ENCODE peak calls at places on chromosomes 16 and 17, in five cellular contexts. One of them, this sample, is unnamed.

GRCh38 chr17:38637951-38638350 is 32.2 kb upstream of the SRCIN1 start:
- DNase-seq in CD4-positive, alpha-beta memory T cell: no peak
- DNase-seq in aorta: no peak
- DNase-seq in effector memory CD4-positive, alpha-beta T cell: no peak
- DNase-seq in right cardiac atrium: no peak
- DNase-seq in this sample: no peak

GRCh38 chr17:78953356-78954350 is 26.1 kb downstream of the LGALS3BP start:
- DNase-seq in effector memory CD4-positive, alpha-beta T cell: no peak
- DNase-seq in aorta: no peak
- DNase-seq in CD4-positive, alpha-beta memory T cell: no peak
- DNase-seq in right cardiac atrium: peak; percentile 60
- DNase-seq in this sample: no peak

GRCh38 chr17:16304832-16305231 is 48.4 kb downstream of the CENPV start:
- DNase-seq in CD4-positive, alpha-beta memory T cell: no peak
- DNase-seq in right cardiac atrium: no peak
- DNase-seq in effector memory CD4-positive, alpha-beta T cell: no peak
- DNase-seq in aorta: no peak
- DNase-seq in this sample: no peak

GRCh38 chr16:14003119-14003570 is 68.0 kb upstream of the MRTFB start:
- DNase-seq in aorta: peak; percentile 83
- DNase-seq in effector memory CD4-positive, alpha-beta T cell: no peak
- DNase-seq in right cardiac atrium: peak; percentile 80
- DNase-seq in CD4-positive, alpha-beta memory T cell: no peak
- DNase-seq in this sample: no peak

GRCh38 chr16:66359012-66359411 is 7.5 kb upstream of the CDH5 start:
- DNase-seq in right cardiac atrium: no peak
- DNase-seq in aorta: no peak
- DNase-seq in CD4-positive, alpha-beta memory T cell: no peak
- DNase-seq in effector memory CD4-positive, alpha-beta T cell: no peak
- DNase-seq in this sample: no peak

GRCh38 chr17:59435238-59435637 is 103.8 kb downstream of the YPEL2 start:
- DNase-seq in aorta: no peak
- DNase-seq in effector memory CD4-positive, alpha-beta T cell: no peak
- DNase-seq in right cardiac atrium: no peak
- DNase-seq in CD4-positive, alpha-beta memory T cell: no peak
- DNase-seq in this sample: no peak

GRCh38 chr17:50835563-50836231 is at the start of gene WFIKKN2:
- DNase-seq in CD4-positive, alpha-beta memory T cell: no peak
- DNase-seq in right cardiac atrium: peak; percentile 68
- DNase-seq in effector memory CD4-positive, alpha-beta T cell: no peak
- DNase-seq in aorta: no peak
- DNase-seq in this sample: no peak

GRCh38 chr17:39653662-39654331 is 11.4 kb upstream of the TCAP start:
- DNase-seq in effector memory CD4-positive, alpha-beta T cell: peak; percentile 70
- DNase-seq in aorta: peak; percentile 77
- DNase-seq in CD4-positive, alpha-beta memory T cell: peak; percentile 73
- DNase-seq in right cardiac atrium: peak; percentile 86
- DNase-seq in this sample: peak; percentile 61

GRCh38 chr16:75288596-75289120 is 37.2 kb upstream of the BCAR1 start:
- DNase-seq in effector memory CD4-positive, alpha-beta T cell: peak; percentile 54
- DNase-seq in CD4-positive, alpha-beta memory T cell: peak; percentile 79
- DNase-seq in right cardiac atrium: no peak
- DNase-seq in aorta: no peak
- DNase-seq in this sample: no peak

GRCh38 chr16:80463303-80463702 is 77.5 kb upstream of the DYNLRB2 start:
- DNase-seq in aorta: no peak
- DNase-seq in CD4-positive, alpha-beta memory T cell: no peak
- DNase-seq in right cardiac atrium: no peak
- DNase-seq in effector memory CD4-positive, alpha-beta T cell: no peak
- DNase-seq in this sample: no peak

GRCh38 chr17:48162946-48163506 is 55.5 kb downstream of the SNX11 start:
- DNase-seq in effector memory CD4-positive, alpha-beta T cell: no peak
- DNase-seq in right cardiac atrium: no peak
- DNase-seq in aorta: no peak
- DNase-seq in CD4-positive, alpha-beta memory T cell: no peak
- DNase-seq in this sample: no peak

GRCh38 chr17:77542551-77543490 is 402.1 kb downstream of the SEC14L1 start:
- DNase-seq in effector memory CD4-positive, alpha-beta T cell: peak; percentile 27
- DNase-seq in aorta: peak; percentile 89
- DNase-seq in right cardiac atrium: peak; percentile 90
- DNase-seq in CD4-positive, alpha-beta memory T cell: peak; percentile 49
- DNase-seq in this sample: peak; percentile 41

GRCh38 chr16:78127130-78127529 is 27.7 kb downstream of the WWOX start:
- DNase-seq in aorta: no peak
- DNase-seq in right cardiac atrium: no peak
- DNase-seq in effector memory CD4-positive, alpha-beta T cell: no peak
- DNase-seq in CD4-positive, alpha-beta memory T cell: no peak
- DNase-seq in this sample: no peak

GRCh38 chr16:29806641-29807425 is 504 bp downstream of the MAZ start:
- DNase-seq in effector memory CD4-positive, alpha-beta T cell: peak; percentile 41
- DNase-seq in aorta: peak; percentile 81
- DNase-seq in right cardiac atrium: peak; percentile 87
- DNase-seq in CD4-positive, alpha-beta memory T cell: peak; percentile 49
- DNase-seq in this sample: peak; percentile 41

GRCh38 chr17:83100220-83100852 is 20.9 kb downstream of the METRNL start:
- DNase-seq in CD4-positive, alpha-beta memory T cell: no peak
- DNase-seq in effector memory CD4-positive, alpha-beta T cell: no peak
- DNase-seq in aorta: peak; percentile 86
- DNase-seq in right cardiac atrium: peak; percentile 78
- DNase-seq in this sample: no peak

GRCh38 chr17:16286947-16287562 is 66.2 kb downstream of the CENPV start:
- DNase-seq in right cardiac atrium: peak; percentile 67
- DNase-seq in effector memory CD4-positive, alpha-beta T cell: no peak
- DNase-seq in aorta: no peak
- DNase-seq in CD4-positive, alpha-beta memory T cell: no peak
- DNase-seq in this sample: no peak

GRCh38 chr17:43880420-43880991 is 26.8 kb downstream of the MPP2 start:
- DNase-seq in effector memory CD4-positive, alpha-beta T cell: peak; percentile 12
- DNase-seq in aorta: no peak
- DNase-seq in CD4-positive, alpha-beta memory T cell: peak; percentile 36
- DNase-seq in right cardiac atrium: peak; percentile 70
- DNase-seq in this sample: peak; percentile 25

GRCh38 chr17:51016099-51016498 is 104.6 kb downstream of the SPAG9 start:
- DNase-seq in right cardiac atrium: no peak
- DNase-seq in aorta: no peak
- DNase-seq in effector memory CD4-positive, alpha-beta T cell: no peak
- DNase-seq in CD4-positive, alpha-beta memory T cell: no peak
- DNase-seq in this sample: no peak

GRCh38 chr16:3259829-3260228 is 3.4 kb upstream of the MEFV start:
- DNase-seq in CD4-positive, alpha-beta memory T cell: no peak
- DNase-seq in aorta: no peak
- DNase-seq in effector memory CD4-positive, alpha-beta T cell: no peak
- DNase-seq in right cardiac atrium: no peak
- DNase-seq in this sample: no peak

GRCh38 chr16:27448531-27449433 is 46.8 kb downstream of the IL21R start:
- DNase-seq in effector memory CD4-positive, alpha-beta T cell: no peak
- DNase-seq in right cardiac atrium: peak; percentile 42
- DNase-seq in CD4-positive, alpha-beta memory T cell: no peak
- DNase-seq in aorta: no peak
- DNase-seq in this sample: no peak

GRCh38 chr17:74213897-74214386 is 571 bp downstream of the TTYH2 start:
- DNase-seq in aorta: peak; percentile 75
- DNase-seq in right cardiac atrium: peak; percentile 82
- DNase-seq in effector memory CD4-positive, alpha-beta T cell: no peak
- DNase-seq in CD4-positive, alpha-beta memory T cell: no peak
- DNase-seq in this sample: no peak

GRCh38 chr17:64183815-64184397 is 54.0 kb upstream of the ERN1 start:
- DNase-seq in aorta: no peak
- DNase-seq in CD4-positive, alpha-beta memory T cell: no peak
- DNase-seq in effector memory CD4-positive, alpha-beta T cell: no peak
- DNase-seq in right cardiac atrium: no peak
- DNase-seq in this sample: no peak

GRCh38 chr16:7355758-7356157 is 23.1 kb downstream of the RBFOX1 start:
- DNase-seq in effector memory CD4-positive, alpha-beta T cell: no peak
- DNase-seq in aorta: no peak
- DNase-seq in right cardiac atrium: no peak
- DNase-seq in CD4-positive, alpha-beta memory T cell: no peak
- DNase-seq in this sample: no peak

GRCh38 chr17:42077770-42078169 is 20.5 kb downstream of the ZNF385C start:
- DNase-seq in effector memory CD4-positive, alpha-beta T cell: no peak
- DNase-seq in CD4-positive, alpha-beta memory T cell: no peak
- DNase-seq in right cardiac atrium: no peak
- DNase-seq in aorta: no peak
- DNase-seq in this sample: no peak

GRCh38 chr17:45578516-45579455 is 88.3 kb upstream of the PLEKHM1 start:
- DNase-seq in right cardiac atrium: no peak
- DNase-seq in aorta: no peak
- DNase-seq in CD4-positive, alpha-beta memory T cell: no peak
- DNase-seq in effector memory CD4-positive, alpha-beta T cell: no peak
- DNase-seq in this sample: no peak

GRCh38 chr17:77649717-77650211 is 308.7 kb upstream of the TNRC6C start:
- DNase-seq in right cardiac atrium: no peak
- DNase-seq in CD4-positive, alpha-beta memory T cell: no peak
- DNase-seq in aorta: no peak
- DNase-seq in effector memory CD4-positive, alpha-beta T cell: no peak
- DNase-seq in this sample: no peak

GRCh38 chr16:82681592-82681991 is 54.8 kb downstream of the CDH13 start:
- DNase-seq in CD4-positive, alpha-beta memory T cell: no peak
- DNase-seq in right cardiac atrium: no peak
- DNase-seq in effector memory CD4-positive, alpha-beta T cell: no peak
- DNase-seq in aorta: no peak
- DNase-seq in this sample: no peak

GRCh38 chr16:1366712-1367299 is 15.1 kb downstream of the GNPTG start:
- DNase-seq in right cardiac atrium: no peak
- DNase-seq in aorta: peak; percentile 46
- DNase-seq in CD4-positive, alpha-beta memory T cell: no peak
- DNase-seq in effector memory CD4-positive, alpha-beta T cell: no peak
- DNase-seq in this sample: no peak

GRCh38 chr17:49616546-49617205 is 41.0 kb downstream of the NXPH3 start:
- DNase-seq in aorta: peak; percentile 86
- DNase-seq in right cardiac atrium: peak; percentile 92
- DNase-seq in CD4-positive, alpha-beta memory T cell: no peak
- DNase-seq in effector memory CD4-positive, alpha-beta T cell: no peak
- DNase-seq in this sample: no peak

GRCh38 chr16:11658896-11659708 is 9.2 kb upstream of the SNN start:
- DNase-seq in right cardiac atrium: peak; percentile 64
- DNase-seq in effector memory CD4-positive, alpha-beta T cell: no peak
- DNase-seq in CD4-positive, alpha-beta memory T cell: no peak
- DNase-seq in aorta: no peak
- DNase-seq in this sample: no peak

GRCh38 chr16:57115504-57116182 is 23.3 kb downstream of the CPNE2 start:
- DNase-seq in CD4-positive, alpha-beta memory T cell: no peak
- DNase-seq in effector memory CD4-positive, alpha-beta T cell: no peak
- DNase-seq in aorta: peak; percentile 80
- DNase-seq in right cardiac atrium: peak; percentile 90
- DNase-seq in this sample: no peak

GRCh38 chr16:69741519-69741918 is 13.2 kb downstream of the NOB1 start:
- DNase-seq in effector memory CD4-positive, alpha-beta T cell: no peak
- DNase-seq in CD4-positive, alpha-beta memory T cell: no peak
- DNase-seq in aorta: no peak
- DNase-seq in right cardiac atrium: no peak
- DNase-seq in this sample: no peak

GRCh38 chr17:22304667-22305303 is 612.5 kb downstream of the KCNJ18 start:
- DNase-seq in CD4-positive, alpha-beta memory T cell: no peak
- DNase-seq in effector memory CD4-positive, alpha-beta T cell: no peak
- DNase-seq in aorta: no peak
- DNase-seq in right cardiac atrium: no peak
- DNase-seq in this sample: no peak
- H3K9me3 ChIP-seq in CD4-positive, alpha-beta memory T cell: no peaks in the 10 kb centered on the region
- H3K9me3 ChIP-seq in effector memory CD4-positive, alpha-beta T cell: no peaks in the 10 kb centered on the region
- H3K9me3 ChIP-seq in aorta: no peaks in the 10 kb centered on the region
- H3K9me3 ChIP-seq in right cardiac atrium: no peaks in the 10 kb centered on the region
- H3K9me3 ChIP-seq in this sample: no peaks in the 10 kb centered on the region

GRCh38 chr16:50291719-50292565 is 25.6 kb downstream of the ADCY7 start:
- DNase-seq in CD4-positive, alpha-beta memory T cell: no peak
- DNase-seq in aorta: no peak
- DNase-seq in right cardiac atrium: peak; percentile 47
- DNase-seq in effector memory CD4-positive, alpha-beta T cell: no peak
- DNase-seq in this sample: no peak
- H3K9me3 ChIP-seq in CD4-positive, alpha-beta memory T cell: no peaks in the 10 kb centered on the region
- H3K9me3 ChIP-seq in aorta: no peaks in the 10 kb centered on the region
- H3K9me3 ChIP-seq in right cardiac atrium: no peaks in the 10 kb centered on the region
- H3K9me3 ChIP-seq in effector memory CD4-positive, alpha-beta T cell: no peaks in the 10 kb centered on the region
- H3K9me3 ChIP-seq in this sample: no peaks in the 10 kb centered on the region

GRCh38 chr17:17712268-17712924 is 31.1 kb downstream of the RAI1 start:
- DNase-seq in aorta: no peak
- DNase-seq in CD4-positive, alpha-beta memory T cell: no peak
- DNase-seq in right cardiac atrium: peak; percentile 2
- DNase-seq in effector memory CD4-positive, alpha-beta T cell: no peak
- DNase-seq in this sample: no peak
- H3K9me3 ChIP-seq in aorta: no peaks in the 10 kb centered on the region
- H3K9me3 ChIP-seq in CD4-positive, alpha-beta memory T cell: no peaks in the 10 kb centered on the region
- H3K9me3 ChIP-seq in right cardiac atrium: no peaks in the 10 kb centered on the region
- H3K9me3 ChIP-seq in effector memory CD4-positive, alpha-beta T cell: no peaks in the 10 kb centered on the region
- H3K9me3 ChIP-seq in this sample: no peaks in the 10 kb centered on the region

DNA sequence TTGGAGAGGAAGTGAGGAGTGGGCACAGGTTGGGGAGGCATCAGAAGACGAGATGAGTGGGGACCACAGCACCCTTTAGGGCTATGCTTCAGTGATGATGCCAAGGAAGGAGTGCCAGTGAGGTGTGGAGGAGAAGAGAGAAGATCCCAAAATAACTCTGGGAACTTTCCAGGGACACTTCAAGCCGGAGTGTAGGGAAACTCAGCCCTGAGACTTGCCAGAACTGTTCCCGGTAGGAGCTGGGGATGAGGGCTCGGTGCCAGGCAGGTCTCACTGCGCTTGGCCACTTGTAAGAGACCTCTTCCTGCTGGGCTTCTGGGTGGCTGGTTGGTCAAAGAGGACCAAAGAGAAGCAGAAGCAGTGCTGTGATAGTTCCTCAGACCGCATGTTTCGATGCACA is 63.6 kb downstream of the SHISA6 start:
- DNase-seq in aorta: no peak
- DNase-seq in right cardiac atrium: peak; percentile 50
- DNase-seq in CD4-positive, alpha-beta memory T cell: no peak
- DNase-seq in effector memory CD4-positive, alpha-beta T cell: no peak
- DNase-seq in this sample: no peak
- H3K9me3 ChIP-seq in aorta: peaks cover 3% of the 10 kb centered on the region
- H3K9me3 ChIP-seq in right cardiac atrium: no peaks in the 10 kb centered on the region
- H3K9me3 ChIP-seq in CD4-positive, alpha-beta memory T cell: no peaks in the 10 kb centered on the region
- H3K9me3 ChIP-seq in effector memory CD4-positive, alpha-beta T cell: no peaks in the 10 kb centered on the region
- H3K9me3 ChIP-seq in this sample: no peaks in the 10 kb centered on the region

DNA sequence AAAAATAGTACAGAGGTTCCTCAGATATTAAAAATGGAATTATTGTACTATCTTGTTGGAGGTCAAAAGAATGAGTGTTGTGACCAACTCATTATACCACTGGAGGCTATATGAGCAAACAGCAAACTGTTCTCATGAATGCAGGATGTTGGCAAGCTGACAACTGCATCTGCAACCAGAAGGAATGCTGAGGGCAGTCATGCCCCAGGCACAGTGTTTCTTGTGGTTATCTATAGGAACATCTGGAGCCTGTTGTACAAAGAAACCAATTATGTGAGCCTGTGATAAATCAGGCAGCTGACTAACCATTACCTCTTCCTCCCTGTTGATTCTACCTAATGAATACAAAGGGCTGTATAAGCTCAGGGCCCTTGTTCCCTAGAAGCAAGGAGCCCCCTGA is 2057.1 kb downstream of the TP53TG3F start:
- DNase-seq in effector memory CD4-positive, alpha-beta T cell: no peak
- DNase-seq in right cardiac atrium: no peak
- DNase-seq in CD4-positive, alpha-beta memory T cell: no peak
- DNase-seq in aorta: no peak
- DNase-seq in this sample: no peak
- H3K9me3 ChIP-seq in effector memory CD4-positive, alpha-beta T cell: peaks cover 4% of the 10 kb centered on the region
- H3K9me3 ChIP-seq in right cardiac atrium: peaks cover 1% of the 10 kb centered on the region
- H3K9me3 ChIP-seq in CD4-positive, alpha-beta memory T cell: no peaks in the 10 kb centered on the region
- H3K9me3 ChIP-seq in aorta: peaks cover 2% of the 10 kb centered on the region
- H3K9me3 ChIP-seq in this sample: no peaks in the 10 kb centered on the region

GRCh38 chr16:86983621-86984020 is 333.6 kb downstream of the C16orf95 start:
- DNase-seq in CD4-positive, alpha-beta memory T cell: no peak
- DNase-seq in effector memory CD4-positive, alpha-beta T cell: no peak
- DNase-seq in right cardiac atrium: no peak
- DNase-seq in aorta: no peak
- DNase-seq in this sample: no peak
- H3K9me3 ChIP-seq in CD4-positive, alpha-beta memory T cell: no peaks in the 10 kb centered on the region
- H3K9me3 ChIP-seq in effector memory CD4-positive, alpha-beta T cell: no peaks in the 10 kb centered on the region
- H3K9me3 ChIP-seq in right cardiac atrium: no peaks in the 10 kb centered on the region
- H3K9me3 ChIP-seq in aorta: no peaks in the 10 kb centered on the region
- H3K9me3 ChIP-seq in this sample: no peaks in the 10 kb centered on the region

GRCh38 chr16:35148748-35149147 is 1689.3 kb downstream of the TP53TG3F start:
- DNase-seq in aorta: no peak
- DNase-seq in CD4-positive, alpha-beta memory T cell: no peak
- DNase-seq in effector memory CD4-positive, alpha-beta T cell: no peak
- DNase-seq in right cardiac atrium: no peak
- DNase-seq in this sample: no peak
- H3K9me3 ChIP-seq in aorta: peaks cover 1% of the 10 kb centered on the region
- H3K9me3 ChIP-seq in CD4-positive, alpha-beta memory T cell: peaks cover 10% of the 10 kb centered on the region
- H3K9me3 ChIP-seq in effector memory CD4-positive, alpha-beta T cell: peaks cover 5% of the 10 kb centered on the region
- H3K9me3 ChIP-seq in right cardiac atrium: no peaks in the 10 kb centered on the region
- H3K9me3 ChIP-seq in this sample: no peaks in the 10 kb centered on the region

This sample was measured in T-helper 17 cell.